ENCODE peak calls at places on chromosome 10, in nine cellular contexts. One of them, this sample, is unnamed.

GRCh38 chr10:2891770-2892124 is 175.6 kb upstream of the PFKP start:
- DNase-seq in amniotic stem cell: no peak
- DNase-seq in CD4-positive, alpha-beta memory T cell: no peak
- DNase-seq in MCF 10A: no peak
- DNase-seq in pancreas: no peak
- DNase-seq in hepatocyte: no peak
- DNase-seq in HS-5: no peak
- DNase-seq in lower lobe of right lung: no peak
- DNase-seq in Calu3: no peak
- DNase-seq in this sample: no peak

GRCh38 chr10:2985729-2986232 is 81.6 kb upstream of the PFKP start:
- DNase-seq in MCF 10A: peak; percentile 67
- DNase-seq in lower lobe of right lung: peak; percentile 55
- DNase-seq in pancreas: peak; percentile 51
- DNase-seq in CD4-positive, alpha-beta memory T cell: no peak
- DNase-seq in Calu3: peak; percentile 74
- DNase-seq in hepatocyte: peak; percentile 87
- DNase-seq in HS-5: no peak
- DNase-seq in amniotic stem cell: no peak
- DNase-seq in this sample: peak; percentile 78

GRCh38 chr10:788796-789748 is 99.6 kb upstream of the DIP2C start:
- DNase-seq in pancreas: peak; percentile 70
- DNase-seq in amniotic stem cell: no peak
- DNase-seq in CD4-positive, alpha-beta memory T cell: no peak
- DNase-seq in MCF 10A: no peak
- DNase-seq in lower lobe of right lung: peak; percentile 80
- DNase-seq in hepatocyte: peak; percentile 80
- DNase-seq in Calu3: no peak
- DNase-seq in HS-5: no peak
- DNase-seq in this sample: peak; percentile 92

GRCh38 chr10:99672884-99673283 is 13.6 kb downstream of the ENTPD7 start:
- DNase-seq in pancreas: no peak
- DNase-seq in CD4-positive, alpha-beta memory T cell: no peak
- DNase-seq in hepatocyte: no peak
- DNase-seq in amniotic stem cell: no peak
- DNase-seq in MCF 10A: no peak
- DNase-seq in HS-5: no peak
- DNase-seq in lower lobe of right lung: no peak
- DNase-seq in Calu3: no peak
- DNase-seq in this sample: peak; percentile 64

GRCh38 chr10:133388973-133389818 is 4.8 kb upstream of the MTG1 start:
- DNase-seq in Calu3: no peak
- DNase-seq in lower lobe of right lung: peak; percentile 49
- DNase-seq in CD4-positive, alpha-beta memory T cell: peak; percentile 33
- DNase-seq in amniotic stem cell: no peak
- DNase-seq in MCF 10A: no peak
- DNase-seq in pancreas: peak; percentile 14
- DNase-seq in HS-5: no peak
- DNase-seq in hepatocyte: no peak
- DNase-seq in this sample: no peak

GRCh38 chr10:56116684-56117083 is 244.4 kb downstream of the ZWINT start:
- DNase-seq in MCF 10A: peak; percentile 20
- DNase-seq in lower lobe of right lung: no peak
- DNase-seq in pancreas: no peak
- DNase-seq in hepatocyte: peak; percentile 9
- DNase-seq in amniotic stem cell: no peak
- DNase-seq in Calu3: no peak
- DNase-seq in HS-5: no peak
- DNase-seq in CD4-positive, alpha-beta memory T cell: no peak
- DNase-seq in this sample: no peak

GRCh38 chr10:80552151-80552646 is 14.5 kb downstream of the SH2D4B start:
- DNase-seq in CD4-positive, alpha-beta memory T cell: no peak
- DNase-seq in lower lobe of right lung: no peak
- DNase-seq in pancreas: no peak
- DNase-seq in MCF 10A: no peak
- DNase-seq in HS-5: no peak
- DNase-seq in hepatocyte: peak; percentile 49
- DNase-seq in Calu3: no peak
- DNase-seq in amniotic stem cell: no peak
- DNase-seq in this sample: no peak

GRCh38 chr10:797179-797578 is 107.7 kb upstream of the DIP2C start:
- DNase-seq in Calu3: no peak
- DNase-seq in CD4-positive, alpha-beta memory T cell: no peak
- DNase-seq in MCF 10A: no peak
- DNase-seq in pancreas: no peak
- DNase-seq in hepatocyte: no peak
- DNase-seq in HS-5: no peak
- DNase-seq in lower lobe of right lung: no peak
- DNase-seq in amniotic stem cell: no peak
- DNase-seq in this sample: no peak

GRCh38 chr10:59878915-59879314 is 27.4 kb downstream of the CCDC6 start:
- DNase-seq in HS-5: no peak
- DNase-seq in lower lobe of right lung: no peak
- DNase-seq in hepatocyte: no peak
- DNase-seq in pancreas: no peak
- DNase-seq in Calu3: no peak
- DNase-seq in amniotic stem cell: no peak
- DNase-seq in CD4-positive, alpha-beta memory T cell: no peak
- DNase-seq in MCF 10A: no peak
- DNase-seq in this sample: no peak

GRCh38 chr10:32963102-32963501 is 5.1 kb upstream of the ITGB1 start:
- DNase-seq in Calu3: no peak
- DNase-seq in MCF 10A: peak; percentile 54
- DNase-seq in amniotic stem cell: no peak
- DNase-seq in lower lobe of right lung: no peak
- DNase-seq in pancreas: no peak
- DNase-seq in hepatocyte: no peak
- DNase-seq in HS-5: no peak
- DNase-seq in CD4-positive, alpha-beta memory T cell: no peak
- DNase-seq in this sample: peak; percentile 84

GRCh38 chr10:112442063-112442462 is 4.7 kb downstream of the ZDHHC6 start:
- DNase-seq in lower lobe of right lung: no peak
- DNase-seq in amniotic stem cell: no peak
- DNase-seq in MCF 10A: no peak
- DNase-seq in CD4-positive, alpha-beta memory T cell: no peak
- DNase-seq in pancreas: no peak
- DNase-seq in hepatocyte: no peak
- DNase-seq in Calu3: no peak
- DNase-seq in HS-5: no peak
- DNase-seq in this sample: no peak

GRCh38 chr10:35739998-35740397 is 97.9 kb upstream of the FZD8 start:
- DNase-seq in lower lobe of right lung: no peak
- DNase-seq in HS-5: peak; percentile 0
- DNase-seq in pancreas: no peak
- DNase-seq in MCF 10A: peak; percentile 8
- DNase-seq in Calu3: no peak
- DNase-seq in CD4-positive, alpha-beta memory T cell: no peak
- DNase-seq in hepatocyte: no peak
- DNase-seq in amniotic stem cell: no peak
- DNase-seq in this sample: peak; percentile 56

GRCh38 chr10:17181751-17182150 is 19.7 kb downstream of the TRDMT1 start:
- DNase-seq in hepatocyte: peak; percentile 30
- DNase-seq in amniotic stem cell: no peak
- DNase-seq in pancreas: no peak
- DNase-seq in Calu3: peak; percentile 41
- DNase-seq in MCF 10A: no peak
- DNase-seq in lower lobe of right lung: peak; percentile 64
- DNase-seq in CD4-positive, alpha-beta memory T cell: no peak
- DNase-seq in HS-5: no peak
- DNase-seq in this sample: no peak

GRCh38 chr10:53664620-53665019 is 892.0 kb upstream of the MBL2 start:
- DNase-seq in pancreas: no peak
- DNase-seq in CD4-positive, alpha-beta memory T cell: no peak
- DNase-seq in amniotic stem cell: no peak
- DNase-seq in hepatocyte: peak; percentile 60
- DNase-seq in HS-5: no peak
- DNase-seq in lower lobe of right lung: no peak
- DNase-seq in MCF 10A: peak; percentile 40
- DNase-seq in Calu3: peak; percentile 22
- DNase-seq in this sample: no peak

GRCh38 chr10:119318411-119319160 is 111.2 kb downstream of the GRK5 start:
- DNase-seq in lower lobe of right lung: no peak
- DNase-seq in hepatocyte: peak; percentile 3
- DNase-seq in MCF 10A: no peak
- DNase-seq in CD4-positive, alpha-beta memory T cell: no peak
- DNase-seq in HS-5: no peak
- DNase-seq in amniotic stem cell: no peak
- DNase-seq in pancreas: no peak
- DNase-seq in Calu3: no peak
- DNase-seq in this sample: no peak

GRCh38 chr10:132463333-132464255 is 66.6 kb downstream of the PWWP2B start:
- DNase-seq in amniotic stem cell: no peak
- DNase-seq in CD4-positive, alpha-beta memory T cell: no peak
- DNase-seq in HS-5: no peak
- DNase-seq in Calu3: no peak
- DNase-seq in hepatocyte: no peak
- DNase-seq in pancreas: no peak
- DNase-seq in lower lobe of right lung: no peak
- DNase-seq in MCF 10A: no peak
- DNase-seq in this sample: peak; percentile 61

GRCh38 chr10:68155615-68156205 is 46.4 kb downstream of the MYPN start:
- DNase-seq in MCF 10A: no peak
- DNase-seq in lower lobe of right lung: no peak
- DNase-seq in HS-5: no peak
- DNase-seq in CD4-positive, alpha-beta memory T cell: no peak
- DNase-seq in amniotic stem cell: no peak
- DNase-seq in pancreas: no peak
- DNase-seq in hepatocyte: no peak
- DNase-seq in Calu3: no peak
- DNase-seq in this sample: peak; percentile 75

GRCh38 chr10:19889279-19889678 is 73.0 kb downstream of the PLXDC2 start:
- DNase-seq in Calu3: no peak
- DNase-seq in amniotic stem cell: no peak
- DNase-seq in lower lobe of right lung: no peak
- DNase-seq in HS-5: no peak
- DNase-seq in pancreas: no peak
- DNase-seq in CD4-positive, alpha-beta memory T cell: no peak
- DNase-seq in MCF 10A: no peak
- DNase-seq in hepatocyte: no peak
- DNase-seq in this sample: no peak

GRCh38 chr10:56212951-56213350 is 148.1 kb downstream of the ZWINT start:
- DNase-seq in lower lobe of right lung: peak; percentile 24
- DNase-seq in HS-5: no peak
- DNase-seq in CD4-positive, alpha-beta memory T cell: no peak
- DNase-seq in MCF 10A: no peak
- DNase-seq in amniotic stem cell: no peak
- DNase-seq in hepatocyte: no peak
- DNase-seq in Calu3: no peak
- DNase-seq in pancreas: no peak
- DNase-seq in this sample: no peak

This sample was measured in GM23248.